ENCODE peak calls at places on chromosomes 1 and 21, in six cellular contexts. One of them, this sample, is unnamed.
A peak's percentile ranks its signal among the peaks of the same experiment; 100 is the strongest.

GRCh38 chr1:234250747-234251146 is 122.5 kb upstream of the COA6 start:
- DNase-seq in PC-9: no peak
- DNase-seq in nephron progenitor cell: no peak
- DNase-seq in HFF-Myc: no peak
- DNase-seq in left lung: no peak
- DNase-seq in AG10803: no peak
- DNase-seq in this sample: no peak

GRCh38 chr1:178282949-178283367 is 189.1 kb downstream of the RASAL2 start:
- DNase-seq in nephron progenitor cell: no peak
- DNase-seq in AG10803: peak; percentile 69
- DNase-seq in HFF-Myc: no peak
- DNase-seq in left lung: no peak
- DNase-seq in PC-9: peak; percentile 67
- DNase-seq in this sample: no peak

GRCh38 chr21:45057886-45058285 is 16.5 kb upstream of the ADARB1 start:
- DNase-seq in left lung: no peak
- DNase-seq in PC-9: no peak
- DNase-seq in AG10803: no peak
- DNase-seq in HFF-Myc: no peak
- DNase-seq in nephron progenitor cell: no peak
- DNase-seq in this sample: no peak

GRCh38 chr1:156445789-156446263 is 54.7 kb downstream of the MEF2D start:
- DNase-seq in nephron progenitor cell: peak; percentile 89
- DNase-seq in HFF-Myc: peak; percentile 54
- DNase-seq in left lung: peak; percentile 78
- DNase-seq in PC-9: peak; percentile 68
- DNase-seq in AG10803: peak; percentile 72
- DNase-seq in this sample: peak; percentile 72

GRCh38 chr1:180234369-180235076 is 4.5 kb downstream of the LHX4 start:
- DNase-seq in HFF-Myc: no peak
- DNase-seq in nephron progenitor cell: peak; percentile 70
- DNase-seq in AG10803: no peak
- DNase-seq in left lung: no peak
- DNase-seq in PC-9: no peak
- DNase-seq in this sample: no peak

GRCh38 chr1:175176246-175176645 is 16.3 kb downstream of the KIAA0040 start:
- DNase-seq in PC-9: peak; percentile 50
- DNase-seq in HFF-Myc: no peak
- DNase-seq in left lung: no peak
- DNase-seq in nephron progenitor cell: no peak
- DNase-seq in AG10803: no peak
- DNase-seq in this sample: no peak

GRCh38 chr1:183244466-183244865 is 58.4 kb downstream of the LAMC2 start:
- DNase-seq in PC-9: no peak
- DNase-seq in AG10803: peak; percentile 99
- DNase-seq in left lung: no peak
- DNase-seq in HFF-Myc: no peak
- DNase-seq in nephron progenitor cell: peak; percentile 24
- DNase-seq in this sample: no peak

GRCh38 chr1:155379180-155379876 is 58.6 kb downstream of the RUSC1 start:
- DNase-seq in PC-9: no peak
- DNase-seq in nephron progenitor cell: no peak
- DNase-seq in HFF-Myc: no peak
- DNase-seq in left lung: no peak
- DNase-seq in AG10803: peak; percentile 69
- DNase-seq in this sample: no peak

GRCh38 chr21:34639882-34640788 is 25.2 kb upstream of the RCAN1 start:
- DNase-seq in HFF-Myc: no peak
- DNase-seq in nephron progenitor cell: no peak
- DNase-seq in AG10803: no peak
- DNase-seq in left lung: no peak
- DNase-seq in PC-9: no peak
- DNase-seq in this sample: peak; percentile 44

GRCh38 chr1:201404016-201404598 is 5.0 kb upstream of the LAD1 start:
- DNase-seq in nephron progenitor cell: no peak
- DNase-seq in HFF-Myc: no peak
- DNase-seq in PC-9: no peak
- DNase-seq in left lung: no peak
- DNase-seq in AG10803: no peak
- DNase-seq in this sample: no peak

GRCh38 chr1:1665815-1666251 is 7.0 kb upstream of the CDK11B start:
- DNase-seq in HFF-Myc: no peak
- DNase-seq in nephron progenitor cell: peak; percentile 55
- DNase-seq in PC-9: no peak
- DNase-seq in AG10803: no peak
- DNase-seq in left lung: peak; percentile 30
- DNase-seq in this sample: peak; percentile 23

GRCh38 chr1:109214695-109215623 is 1.2 kb downstream of the SARS1 start:
- DNase-seq in left lung: no peak
- DNase-seq in nephron progenitor cell: no peak
- DNase-seq in HFF-Myc: peak; percentile 42
- DNase-seq in AG10803: peak; percentile 98
- DNase-seq in PC-9: peak; percentile 80
- DNase-seq in this sample: peak; percentile 41

GRCh38 chr1:156148236-156148635 is 5.1 kb upstream of the SEMA4A start:
- DNase-seq in HFF-Myc: no peak
- DNase-seq in PC-9: no peak
- DNase-seq in left lung: no peak
- DNase-seq in AG10803: no peak
- DNase-seq in nephron progenitor cell: no peak
- DNase-seq in this sample: no peak

GRCh38 chr1:110453829-110454228 is 2.9 kb downstream of the PROK1 start:
- DNase-seq in PC-9: no peak
- DNase-seq in HFF-Myc: no peak
- DNase-seq in nephron progenitor cell: no peak
- DNase-seq in AG10803: no peak
- DNase-seq in left lung: no peak
- DNase-seq in this sample: no peak

GRCh38 chr1:233796146-233796798 is 108.2 kb upstream of the SLC35F3 start:
- DNase-seq in nephron progenitor cell: peak; percentile 12
- DNase-seq in HFF-Myc: no peak
- DNase-seq in left lung: no peak
- DNase-seq in PC-9: no peak
- DNase-seq in AG10803: no peak
- DNase-seq in this sample: no peak

GRCh38 chr1:181152892-181153633 is 64.6 kb downstream of the IER5 start:
- DNase-seq in nephron progenitor cell: peak; percentile 24
- DNase-seq in AG10803: peak; percentile 42
- DNase-seq in HFF-Myc: no peak
- DNase-seq in PC-9: no peak
- DNase-seq in left lung: peak; percentile 71
- DNase-seq in this sample: peak; percentile 70

GRCh38 chr1:226109829-226110248 is 47.3 kb downstream of the H3-3A start:
- DNase-seq in left lung: peak; percentile 92
- DNase-seq in nephron progenitor cell: peak; percentile 88
- DNase-seq in AG10803: peak; percentile 65
- DNase-seq in HFF-Myc: peak; percentile 59
- DNase-seq in PC-9: peak; percentile 70
- DNase-seq in this sample: peak; percentile 96

GRCh38 chr1:183417691-183418491 is at the start of gene NMNAT2:
- DNase-seq in nephron progenitor cell: peak; percentile 50
- DNase-seq in AG10803: no peak
- DNase-seq in left lung: no peak
- DNase-seq in PC-9: peak; percentile 44
- DNase-seq in HFF-Myc: no peak
- DNase-seq in this sample: no peak

GRCh38 chr1:108316545-108316944 is 72.7 kb upstream of the NBPF4 start:
- DNase-seq in HFF-Myc: no peak
- DNase-seq in AG10803: peak; percentile 14
- DNase-seq in left lung: no peak
- DNase-seq in nephron progenitor cell: no peak
- DNase-seq in PC-9: no peak
- DNase-seq in this sample: no peak

GRCh38 chr21:32007461-32007860 is 134.6 kb downstream of the HUNK start:
- DNase-seq in PC-9: no peak
- DNase-seq in left lung: no peak
- DNase-seq in HFF-Myc: peak; percentile 81
- DNase-seq in AG10803: peak; percentile 88
- DNase-seq in nephron progenitor cell: no peak
- DNase-seq in this sample: no peak

GRCh38 chr1:160366731-160367515 is at the start of gene NHLH1:
- DNase-seq in nephron progenitor cell: no peak
- DNase-seq in left lung: no peak
- DNase-seq in HFF-Myc: no peak
- DNase-seq in PC-9: no peak
- DNase-seq in AG10803: no peak
- DNase-seq in this sample: no peak

GRCh38 chr1:199096601-199097000 is 457.8 kb downstream of the PTPRC start:
- DNase-seq in AG10803: no peak
- DNase-seq in HFF-Myc: no peak
- DNase-seq in PC-9: no peak
- DNase-seq in left lung: no peak
- DNase-seq in nephron progenitor cell: no peak
- DNase-seq in this sample: no peak

GRCh38 chr1:38138498-38139233 is 92.1 kb upstream of the POU3F1 start:
- DNase-seq in left lung: peak; percentile 83
- DNase-seq in PC-9: peak; percentile 99
- DNase-seq in nephron progenitor cell: no peak
- DNase-seq in HFF-Myc: peak; percentile 88
- DNase-seq in AG10803: peak; percentile 94
- DNase-seq in this sample: peak; percentile 7

GRCh38 chr1:226635456-226635941 is 86.9 kb downstream of the STUM start:
- DNase-seq in nephron progenitor cell: no peak
- DNase-seq in AG10803: no peak
- DNase-seq in PC-9: peak; percentile 71
- DNase-seq in left lung: peak; percentile 18
- DNase-seq in HFF-Myc: no peak
- DNase-seq in this sample: no peak

GRCh38 chr1:236552901-236553300 is 29.1 kb downstream of the LGALS8 start:
- DNase-seq in left lung: no peak
- DNase-seq in PC-9: no peak
- DNase-seq in AG10803: no peak
- DNase-seq in nephron progenitor cell: no peak
- DNase-seq in HFF-Myc: no peak
- DNase-seq in this sample: no peak

GRCh38 chr1:7675431-7676273 is 95.4 kb upstream of the VAMP3 start:
- DNase-seq in left lung: no peak
- DNase-seq in nephron progenitor cell: no peak
- DNase-seq in HFF-Myc: no peak
- DNase-seq in AG10803: no peak
- DNase-seq in PC-9: no peak
- DNase-seq in this sample: no peak

GRCh38 chr1:213231795-213232231 is 180.8 kb downstream of the RPS6KC1 start:
- DNase-seq in left lung: no peak
- DNase-seq in AG10803: no peak
- DNase-seq in HFF-Myc: no peak
- DNase-seq in nephron progenitor cell: no peak
- DNase-seq in PC-9: no peak
- DNase-seq in this sample: no peak

GRCh38 chr1:164635074-164635783 is 76.2 kb downstream of the PBX1 start:
- DNase-seq in left lung: no peak
- DNase-seq in PC-9: no peak
- DNase-seq in nephron progenitor cell: no peak
- DNase-seq in AG10803: no peak
- DNase-seq in HFF-Myc: no peak
- DNase-seq in this sample: no peak

DNA sequence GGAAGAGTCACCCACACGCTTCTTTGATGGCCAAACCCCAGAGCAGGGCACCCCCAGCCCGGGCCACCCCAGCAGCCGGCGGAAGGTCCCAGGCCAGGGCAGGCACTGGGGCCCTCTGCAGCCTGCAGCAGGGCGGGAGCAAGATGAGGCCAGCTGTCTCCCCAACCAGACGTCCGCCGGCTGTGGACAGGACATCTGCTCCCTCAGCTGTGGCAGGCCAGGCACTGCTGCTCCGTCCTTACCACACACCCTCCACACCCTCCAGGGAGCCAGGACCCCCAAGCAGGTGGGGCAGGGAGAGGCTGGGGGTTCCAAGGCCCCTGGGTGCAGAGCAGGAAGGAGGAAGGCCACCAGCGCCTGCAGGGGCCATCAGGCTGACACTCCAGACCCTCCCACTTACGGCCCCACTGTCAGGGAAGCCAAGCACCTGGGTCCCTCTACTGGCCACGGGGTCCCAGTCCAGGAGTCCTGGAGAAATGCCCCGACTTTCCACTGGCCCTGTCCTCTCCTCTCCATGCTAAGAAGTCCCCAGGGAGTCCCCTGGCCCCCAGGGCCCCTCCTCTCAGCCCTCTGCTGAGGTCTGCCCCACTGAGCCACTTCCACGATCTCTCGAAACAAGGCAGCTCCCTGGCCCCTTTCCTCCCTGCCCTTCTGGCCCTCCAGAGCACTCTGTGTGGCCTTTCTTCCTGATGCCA is 5.6 kb downstream of the WNT9A start:
- DNase-seq in left lung: no peak
- DNase-seq in nephron progenitor cell: peak; percentile 52
- DNase-seq in HFF-Myc: no peak
- DNase-seq in PC-9: no peak
- DNase-seq in AG10803: no peak
- DNase-seq in this sample: no peak
- TF ChIP-seq CTCF in left lung: no peak
- TF ChIP-seq CTCF in nephron progenitor cell: peak; percentile 26
- TF ChIP-seq CTCF in HFF-Myc: peak; percentile 10
- TF ChIP-seq CTCF in PC-9: no peak
- TF ChIP-seq CTCF in AG10803: no peak
- TF ChIP-seq CTCF in this sample: no peak

GRCh38 chr1:42846257-42847110 is at the start of gene ZNF691:
- DNase-seq in left lung: peak; percentile 95
- DNase-seq in AG10803: peak; percentile 97
- DNase-seq in nephron progenitor cell: peak; percentile 85
- DNase-seq in HFF-Myc: peak; percentile 96
- DNase-seq in PC-9: peak; percentile 93
- DNase-seq in this sample: peak; percentile 96
- TF ChIP-seq CTCF in left lung: peak; percentile 31
- TF ChIP-seq CTCF in AG10803: peak; percentile 50
- TF ChIP-seq CTCF in nephron progenitor cell: peak; percentile 24
- TF ChIP-seq CTCF in HFF-Myc: peak; percentile 46
- TF ChIP-seq CTCF in PC-9: peak; percentile 43
- TF ChIP-seq CTCF in this sample: peak; percentile 42

GRCh38 chr1:91685994-91686393 is 185.3 kb downstream of the CDC7 start:
- DNase-seq in HFF-Myc: no peak
- DNase-seq in AG10803: no peak
- DNase-seq in nephron progenitor cell: no peak
- DNase-seq in left lung: no peak
- DNase-seq in PC-9: no peak
- DNase-seq in this sample: no peak
- TF ChIP-seq CTCF in HFF-Myc: no peak
- TF ChIP-seq CTCF in AG10803: no peak
- TF ChIP-seq CTCF in nephron progenitor cell: no peak
- TF ChIP-seq CTCF in left lung: no peak
- TF ChIP-seq CTCF in PC-9: no peak
- TF ChIP-seq CTCF in this sample: no peak

DNA sequence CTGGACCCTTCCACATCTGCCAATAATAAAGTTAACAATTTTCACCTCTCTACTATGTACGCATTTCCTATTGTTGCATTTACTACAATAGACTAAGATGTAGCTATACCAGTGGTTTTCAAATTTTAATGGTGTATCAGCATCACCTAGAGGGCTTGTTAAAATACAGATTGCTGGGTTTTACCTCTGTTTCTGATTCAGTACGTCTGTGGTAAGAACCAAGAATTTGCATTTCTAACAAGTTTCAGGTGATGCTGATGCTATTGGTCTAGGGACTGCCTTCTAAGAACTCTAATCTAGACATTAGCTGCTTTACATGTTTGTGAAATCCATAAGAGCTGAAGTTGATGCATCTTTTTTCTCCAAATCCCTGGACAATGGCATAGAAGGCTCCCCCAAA is 59.7 kb downstream of the ERICH3 start:
- DNase-seq in HFF-Myc: no peak
- DNase-seq in AG10803: no peak
- DNase-seq in PC-9: no peak
- DNase-seq in left lung: no peak
- DNase-seq in nephron progenitor cell: no peak
- DNase-seq in this sample: no peak
- TF ChIP-seq CTCF in HFF-Myc: no peak
- TF ChIP-seq CTCF in AG10803: no peak
- TF ChIP-seq CTCF in PC-9: no peak
- TF ChIP-seq CTCF in left lung: no peak
- TF ChIP-seq CTCF in nephron progenitor cell: no peak
- TF ChIP-seq CTCF in this sample: no peak

This sample was measured in GM10248.